ENCODE peak calls at places on chromosomes 13 and 19, in four cellular contexts. P is progenitor cell of endocrine pancreas, X is colonic mucosa, F is hepatic stellate cell. E is an unnamed sample.

GRCh38 chr13:40993119-40993518 is 26.0 kb downstream of the ELF1 start:
- DNase-seq in P (no peak), X (no peak), F (no peak), E (peak; percentile 33)

GRCh38 chr19:38263696-38264485 is 482 bp upstream of the SPINT2 start:
- DNase-seq in F (peak; percentile 86), P (peak; percentile 97), X (peak; percentile 94), E (peak; percentile 49)

GRCh38 chr19:623175-623916 is 10.0 kb downstream of the POLRMT start:
- DNase-seq in P (no peak), X (no peak), F (no peak), E (no peak)

GRCh38 chr19:38453596-38453995 is 20.1 kb downstream of the RYR1 start:
- DNase-seq in F (no peak), X (no peak), P (no peak), E (no peak)

GRCh38 chr19:35346193-35347052 is 1.3 kb upstream of the FFAR1 start:
- DNase-seq in F (no peak), X (peak; percentile 42), P (no peak), E (no peak)

GRCh38 chr13:106649495-106649894 is 81.6 kb upstream of the ARGLU1 start:
- DNase-seq in X (peak; percentile 78), P (no peak), F (no peak), E (peak; percentile 16)

GRCh38 chr13:22848539-22849052 is 332.2 kb upstream of the SGCG start:
- DNase-seq in X (peak; percentile 43), F (no peak), P (no peak), E (no peak)

GRCh38 chr19:35231956-35232746 is 3.6 kb upstream of the FAM187B start:
- DNase-seq in P (no peak), F (no peak), X (no peak), E (no peak)

GRCh38 chr13:30830638-30830965 is 75.5 kb upstream of the MEDAG start:
- DNase-seq in X (no peak), P (no peak), F (no peak), E (peak; percentile 38)

GRCh38 chr19:16016226-16017137 is 59.8 kb upstream of the TPM4 start:
- DNase-seq in F (no peak), X (no peak), P (no peak), E (no peak)

E was measured in cardiac fibroblast.